ENCODE peak calls at places on chromosomes 12 and 14, in five cellular contexts. One of them, this sample, is unnamed.

GRCh38 chr14:99234982-99235491 is 37.0 kb downstream of the BCL11B start:
- DNase-seq in fibroblast of lung: peak
- DNase-seq in hepatocyte: peak
- DNase-seq in mammary epithelial cell: no peak
- DNase-seq in A549: no peak
- DNase-seq in this sample: no peak

GRCh38 chr14:39766397-39767000 is 334.3 kb upstream of the FBXO33 start:
- DNase-seq in A549: no peak
- DNase-seq in mammary epithelial cell: no peak
- DNase-seq in fibroblast of lung: no peak
- DNase-seq in hepatocyte: no peak
- DNase-seq in this sample: no peak

GRCh38 chr14:60926002-60926401 is 54.9 kb downstream of the TRMT5 start:
- DNase-seq in hepatocyte: no peak
- DNase-seq in mammary epithelial cell: no peak
- DNase-seq in A549: no peak
- DNase-seq in fibroblast of lung: no peak
- DNase-seq in this sample: no peak

GRCh38 chr14:90408713-90409112 is 11.9 kb downstream of the CALM1 start:
- DNase-seq in hepatocyte: no peak
- DNase-seq in fibroblast of lung: no peak
- DNase-seq in A549: no peak
- DNase-seq in mammary epithelial cell: no peak
- DNase-seq in this sample: no peak

GRCh38 chr14:75200451-75200850 is 24.0 kb upstream of the TMED10 start:
- DNase-seq in A549: no peak
- DNase-seq in mammary epithelial cell: peak
- DNase-seq in hepatocyte: peak
- DNase-seq in fibroblast of lung: no peak
- DNase-seq in this sample: no peak

GRCh38 chr12:70044170-70044569 is 199.1 kb upstream of the CNOT2 start:
- DNase-seq in mammary epithelial cell: no peak
- DNase-seq in hepatocyte: no peak
- DNase-seq in A549: no peak
- DNase-seq in fibroblast of lung: peak
- DNase-seq in this sample: no peak

GRCh38 chr14:89351364-89351957 is 65.6 kb downstream of the FOXN3 start:
- DNase-seq in A549: peak
- DNase-seq in hepatocyte: peak
- DNase-seq in fibroblast of lung: peak
- DNase-seq in mammary epithelial cell: no peak
- DNase-seq in this sample: peak

GRCh38 chr12:52975820-52976573 is 27.1 kb downstream of the KRT18 start:
- DNase-seq in hepatocyte: peak
- DNase-seq in A549: peak
- DNase-seq in fibroblast of lung: no peak
- DNase-seq in mammary epithelial cell: peak
- DNase-seq in this sample: no peak

GRCh38 chr12:55982319-55982936 is 8.6 kb downstream of the RAB5B start:
- DNase-seq in mammary epithelial cell: no peak
- DNase-seq in hepatocyte: no peak
- DNase-seq in fibroblast of lung: no peak
- DNase-seq in A549: no peak
- DNase-seq in this sample: no peak

GRCh38 chr14:99721792-99722516 is 37.9 kb downstream of the CYP46A1 start:
- DNase-seq in hepatocyte: no peak
- DNase-seq in fibroblast of lung: no peak
- DNase-seq in mammary epithelial cell: no peak
- DNase-seq in A549: no peak
- DNase-seq in this sample: peak

GRCh38 chr12:52362118-52362726 is 5.1 kb downstream of the KRT85 start:
- DNase-seq in hepatocyte: no peak
- DNase-seq in mammary epithelial cell: no peak
- DNase-seq in fibroblast of lung: no peak
- DNase-seq in A549: peak
- DNase-seq in this sample: peak

GRCh38 chr14:71731096-71731495 is 201.1 kb upstream of the RGS6 start:
- DNase-seq in hepatocyte: no peak
- DNase-seq in A549: no peak
- DNase-seq in fibroblast of lung: no peak
- DNase-seq in mammary epithelial cell: no peak
- DNase-seq in this sample: no peak

GRCh38 chr14:55404170-55404569 is 7.5 kb downstream of the ATG14 start:
- DNase-seq in mammary epithelial cell: no peak
- DNase-seq in fibroblast of lung: no peak
- DNase-seq in hepatocyte: no peak
- DNase-seq in A549: no peak
- DNase-seq in this sample: no peak

GRCh38 chr12:131034631-131035267 is 81.0 kb downstream of the ADGRD1 start:
- DNase-seq in mammary epithelial cell: no peak
- DNase-seq in hepatocyte: no peak
- DNase-seq in A549: no peak
- DNase-seq in fibroblast of lung: no peak
- DNase-seq in this sample: peak

GRCh38 chr12:112947761-112948160 is 9.5 kb downstream of the OAS3 start:
- DNase-seq in A549: no peak
- DNase-seq in mammary epithelial cell: no peak
- DNase-seq in fibroblast of lung: no peak
- DNase-seq in hepatocyte: no peak
- DNase-seq in this sample: no peak

GRCh38 chr14:65261425-65261920 is 151.1 kb upstream of the FUT8 start:
- DNase-seq in A549: no peak
- DNase-seq in fibroblast of lung: peak
- DNase-seq in mammary epithelial cell: no peak
- DNase-seq in hepatocyte: no peak
- DNase-seq in this sample: no peak

GRCh38 chr12:94277426-94278000 is 129.1 kb downstream of the PLXNC1 start:
- DNase-seq in A549: no peak
- DNase-seq in mammary epithelial cell: no peak
- DNase-seq in hepatocyte: no peak
- DNase-seq in fibroblast of lung: peak
- DNase-seq in this sample: peak

GRCh38 chr14:51242545-51243490 is 2.8 kb downstream of the TMX1 start:
- DNase-seq in mammary epithelial cell: no peak
- DNase-seq in hepatocyte: no peak
- DNase-seq in fibroblast of lung: peak
- DNase-seq in A549: no peak
- DNase-seq in this sample: no peak

GRCh38 chr14:93010543-93011541 is 87.9 kb downstream of the CHGA start:
- DNase-seq in A549: no peak
- DNase-seq in fibroblast of lung: no peak
- DNase-seq in hepatocyte: no peak
- DNase-seq in mammary epithelial cell: no peak
- DNase-seq in this sample: peak

GRCh38 chr12:103858953-103859601 is 18.0 kb upstream of the NT5DC3 start:
- DNase-seq in mammary epithelial cell: peak
- DNase-seq in fibroblast of lung: peak
- DNase-seq in A549: peak
- DNase-seq in hepatocyte: peak
- DNase-seq in this sample: peak

GRCh38 chr14:105878554-105878953 is 352.2 kb downstream of the TMEM121 start:
- DNase-seq in A549: no peak
- DNase-seq in mammary epithelial cell: no peak
- DNase-seq in fibroblast of lung: no peak
- DNase-seq in hepatocyte: no peak
- DNase-seq in this sample: peak

GRCh38 chr14:100609331-100609870 is 22.2 kb upstream of the BEGAIN start:
- DNase-seq in fibroblast of lung: no peak
- DNase-seq in mammary epithelial cell: no peak
- DNase-seq in hepatocyte: no peak
- DNase-seq in A549: no peak
- DNase-seq in this sample: peak

GRCh38 chr14:68890173-68890931 is 88.8 kb downstream of the ACTN1 start:
- DNase-seq in A549: no peak
- DNase-seq in fibroblast of lung: no peak
- DNase-seq in hepatocyte: no peak
- DNase-seq in mammary epithelial cell: no peak
- DNase-seq in this sample: peak

GRCh38 chr14:64440494-64440893 is 24.8 kb upstream of the AKAP5 start:
- DNase-seq in mammary epithelial cell: no peak
- DNase-seq in hepatocyte: no peak
- DNase-seq in fibroblast of lung: no peak
- DNase-seq in A549: no peak
- DNase-seq in this sample: no peak

GRCh38 chr12:64433915-64434314 is 18.0 kb upstream of the TBK1 start:
- DNase-seq in fibroblast of lung: no peak
- DNase-seq in A549: no peak
- DNase-seq in mammary epithelial cell: no peak
- DNase-seq in hepatocyte: no peak
- DNase-seq in this sample: no peak
- H3K4me2 ChIP-seq in fibroblast of lung: no peak
- H3K4me2 ChIP-seq in A549: no peak
- H3K4me2 ChIP-seq in mammary epithelial cell: no peak
- H3K4me2 ChIP-seq in hepatocyte: no peak
- H3K4me2 ChIP-seq in this sample: no peak

DNA sequence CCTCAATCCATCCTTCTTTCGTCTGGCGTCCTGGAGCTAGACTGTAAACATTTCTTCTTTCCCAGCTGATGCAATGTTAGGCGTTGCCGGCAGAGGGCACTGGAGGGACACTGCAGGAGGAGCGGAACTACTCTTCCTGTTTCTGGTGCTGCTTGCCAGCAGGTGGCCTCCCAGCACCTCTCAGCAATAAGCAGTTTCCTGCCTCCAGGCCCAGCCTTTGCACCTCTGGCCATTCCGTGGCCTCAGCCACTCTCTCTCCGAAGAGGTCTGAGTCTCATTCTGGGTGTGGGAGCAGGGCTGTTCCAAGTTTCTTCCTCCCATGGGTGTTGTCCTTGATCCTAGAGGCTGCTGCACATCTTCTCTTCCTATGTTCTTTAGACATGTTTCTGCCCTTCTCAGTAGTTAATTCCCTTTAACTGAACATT is 7.5 kb upstream of the ASPG start:
- DNase-seq in A549: peak
- DNase-seq in hepatocyte: peak
- DNase-seq in mammary epithelial cell: peak
- DNase-seq in fibroblast of lung: peak
- DNase-seq in this sample: peak
- H3K4me2 ChIP-seq in A549: peak
- H3K4me2 ChIP-seq in hepatocyte: no peak
- H3K4me2 ChIP-seq in mammary epithelial cell: no peak
- H3K4me2 ChIP-seq in fibroblast of lung: no peak
- H3K4me2 ChIP-seq in this sample: no peak

GRCh38 chr12:116861331-116861730 is 19.9 kb downstream of the HRK start:
- DNase-seq in hepatocyte: peak
- DNase-seq in A549: no peak
- DNase-seq in mammary epithelial cell: no peak
- DNase-seq in fibroblast of lung: peak
- DNase-seq in this sample: peak
- H3K4me2 ChIP-seq in hepatocyte: no peak
- H3K4me2 ChIP-seq in A549: peak
- H3K4me2 ChIP-seq in mammary epithelial cell: no peak
- H3K4me2 ChIP-seq in fibroblast of lung: peak
- H3K4me2 ChIP-seq in this sample: peak

DNA sequence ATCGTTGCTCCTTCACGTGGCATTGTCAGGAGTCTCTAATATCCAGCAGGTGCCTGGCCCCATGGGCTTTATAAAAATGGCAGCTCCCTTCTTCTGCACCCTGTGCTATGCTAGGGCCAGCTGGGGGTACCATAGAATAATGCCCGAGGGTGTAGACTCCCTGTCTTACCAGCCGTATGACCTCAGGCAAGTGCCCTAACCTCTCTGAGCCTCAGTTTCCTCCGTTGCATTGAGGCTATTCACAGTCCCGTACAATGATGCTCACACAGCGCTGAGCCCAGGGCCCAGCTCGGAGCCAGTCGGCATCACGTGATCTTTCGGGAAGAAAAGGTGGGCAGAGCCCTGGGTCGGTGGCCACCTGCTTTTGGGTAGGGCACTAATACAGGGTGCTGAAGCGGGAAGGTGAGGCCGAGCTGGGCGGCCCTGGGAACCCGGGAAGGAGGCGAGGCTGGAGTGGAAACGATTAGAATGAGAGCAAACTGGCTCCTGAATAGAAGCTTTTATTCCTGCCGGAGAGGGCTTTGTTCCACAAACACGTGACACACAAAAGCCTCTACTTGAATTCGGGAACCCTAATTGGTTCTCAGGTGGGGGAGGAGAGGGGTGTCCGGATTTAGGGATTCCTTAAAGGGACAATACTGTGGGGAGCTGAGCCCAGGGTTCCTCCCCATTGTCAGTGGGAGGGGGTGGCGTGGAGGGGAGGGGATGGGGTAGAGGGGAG is 19.9 kb upstream of the MSI1 start:
- DNase-seq in mammary epithelial cell: no peak
- DNase-seq in hepatocyte: no peak
- DNase-seq in fibroblast of lung: no peak
- DNase-seq in A549: no peak
- DNase-seq in this sample: peak
- H3K4me2 ChIP-seq in mammary epithelial cell: peak
- H3K4me2 ChIP-seq in hepatocyte: peak
- H3K4me2 ChIP-seq in fibroblast of lung: no peak
- H3K4me2 ChIP-seq in A549: peak
- H3K4me2 ChIP-seq in this sample: no peak

DNA sequence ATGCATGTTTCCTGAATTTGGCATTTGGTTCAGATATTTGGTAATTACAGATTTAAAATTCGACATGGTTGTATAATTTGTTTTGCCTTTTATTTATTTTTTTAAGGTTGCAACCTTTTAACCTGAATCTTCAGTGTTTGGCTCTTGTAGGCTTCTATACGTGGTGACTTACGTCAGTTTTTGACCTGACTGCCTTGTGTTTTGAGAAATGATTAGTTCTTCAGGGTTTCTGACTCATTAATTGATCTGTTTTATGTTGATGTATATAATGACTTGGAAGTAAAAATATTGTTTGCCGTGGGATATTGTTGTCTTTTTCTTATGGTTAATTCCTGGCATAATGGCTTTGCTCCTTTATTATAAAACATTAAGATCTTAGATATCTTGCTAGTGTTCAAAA is 2.4 kb downstream of the RASSF8 start:
- DNase-seq in mammary epithelial cell: no peak
- DNase-seq in A549: no peak
- DNase-seq in fibroblast of lung: no peak
- DNase-seq in hepatocyte: no peak
- DNase-seq in this sample: no peak
- H3K4me2 ChIP-seq in mammary epithelial cell: peak
- H3K4me2 ChIP-seq in A549: no peak
- H3K4me2 ChIP-seq in fibroblast of lung: peak
- H3K4me2 ChIP-seq in hepatocyte: peak
- H3K4me2 ChIP-seq in this sample: peak

GRCh38 chr12:45407967-45408743 is 192.3 kb downstream of the ANO6 start:
- DNase-seq in hepatocyte: no peak
- DNase-seq in mammary epithelial cell: no peak
- DNase-seq in A549: no peak
- DNase-seq in fibroblast of lung: no peak
- DNase-seq in this sample: no peak
- H3K4me2 ChIP-seq in hepatocyte: no peak
- H3K4me2 ChIP-seq in mammary epithelial cell: no peak
- H3K4me2 ChIP-seq in A549: no peak
- H3K4me2 ChIP-seq in fibroblast of lung: no peak
- H3K4me2 ChIP-seq in this sample: no peak

GRCh38 chr12:93185369-93185741 is 192.4 kb upstream of the NUDT4 start:
- DNase-seq in fibroblast of lung: no peak
- DNase-seq in A549: no peak
- DNase-seq in hepatocyte: no peak
- DNase-seq in mammary epithelial cell: no peak
- DNase-seq in this sample: no peak
- H3K4me2 ChIP-seq in fibroblast of lung: no peak
- H3K4me2 ChIP-seq in A549: no peak
- H3K4me2 ChIP-seq in hepatocyte: no peak
- H3K4me2 ChIP-seq in mammary epithelial cell: no peak
- H3K4me2 ChIP-seq in this sample: no peak

GRCh38 chr14:103110681-103111296 is 12.5 kb upstream of the TNFAIP2 start:
- DNase-seq in A549: no peak
- DNase-seq in hepatocyte: no peak
- DNase-seq in fibroblast of lung: peak
- DNase-seq in mammary epithelial cell: no peak
- DNase-seq in this sample: no peak
- H3K4me2 ChIP-seq in A549: peak
- H3K4me2 ChIP-seq in hepatocyte: peak
- H3K4me2 ChIP-seq in fibroblast of lung: peak
- H3K4me2 ChIP-seq in mammary epithelial cell: no peak
- H3K4me2 ChIP-seq in this sample: peak